ENCODE peak calls at places on chromosomes 11 and 22, in nine cellular contexts. D is IMR-90; B is lower lobe of right lung; P is CD8-positive, alpha-beta memory T cell; J is AG04450; S is left ventricle myocardium inferior; M is CD8-positive, alpha-beta T cell; Q is prostate gland; O is upper lobe of right lung. C is an unnamed sample.

GRCh38 chr11:22510741-22511140 is 114.9 kb downstream of the FANCF start:
- DNase-seq in D (peak; percentile 44), B (no peak), P (no peak), J (no peak), S (no peak), M (no peak), Q (no peak), O (no peak), C (no peak)

GRCh38 chr11:121554552-121554951 is 101.8 kb upstream of the SORL1-AS1 start:
- DNase-seq in D (no peak), B (no peak), P (no peak), J (no peak), S (no peak), M (no peak), Q (no peak), O (no peak), C (no peak)

GRCh38 chr22:36386900-36387663 is 685 bp downstream of the MYH9 start:
- DNase-seq in D (no peak), B (peak; percentile 92), P (peak; percentile 73), J (no peak), S (peak; percentile 81), M (no peak), Q (peak; percentile 44), O (peak; percentile 93), C (no peak)

GRCh38 chr11:132549001-132549400 is 983.3 kb downstream of the OPCML start:
- DNase-seq in D (no peak), B (no peak), P (no peak), J (no peak), S (no peak), M (no peak), Q (no peak), O (no peak), C (no peak)

GRCh38 chr11:115642660-115643059 is 138.4 kb upstream of the CADM1 start:
- DNase-seq in D (no peak), B (no peak), P (no peak), J (no peak), S (no peak), M (no peak), Q (no peak), O (no peak), C (no peak)

GRCh38 chr11:94513091-94513490 is 830 bp downstream of the C11orf97 start:
- DNase-seq in D (no peak), B (no peak), P (no peak), J (no peak), S (no peak), M (no peak), Q (no peak), O (no peak), C (no peak)

GRCh38 chr11:93432247-93432646 is 101.7 kb downstream of the DEUP1 start:
- DNase-seq in D (no peak), B (no peak), P (no peak), J (no peak), S (no peak), M (no peak), Q (no peak), O (no peak), C (no peak)

GRCh38 chr11:16226245-16226644 is 130.1 kb downstream of the SOX6 start:
- DNase-seq in D (peak; percentile 67), B (peak; percentile 55), P (no peak), J (no peak), S (peak; percentile 52), M (no peak), Q (peak; percentile 77), O (peak; percentile 56), C (no peak)

GRCh38 chr11:120304526-120304925 is 20.6 kb upstream of the TLCD5 start:
- DNase-seq in D (peak; percentile 21), B (no peak), P (no peak), J (no peak), S (no peak), M (no peak), Q (no peak), O (no peak), C (no peak)

GRCh38 chr11:15229069-15229468 is 114.3 kb downstream of the INSC start:
- DNase-seq in D (peak; percentile 16), B (no peak), P (no peak), J (no peak), S (no peak), M (no peak), Q (no peak), O (no peak), C (no peak)

GRCh38 chr11:71240865-71241691 is 11.3 kb downstream of the SHANK2 start:
- DNase-seq in D (peak; percentile 94), B (peak; percentile 76), P (no peak), J (peak; percentile 62), S (no peak), M (no peak), Q (peak; percentile 77), O (peak; percentile 73), C (no peak)

GRCh38 chr11:64358907-64359711 is at the start of gene RPS6KA4:
- DNase-seq in D (peak; percentile 58), B (peak; percentile 74), P (peak; percentile 61), J (no peak), S (peak; percentile 68), M (no peak), Q (peak; percentile 56), O (peak; percentile 87), C (peak; percentile 54)

GRCh38 chr22:44360686-44361381 is 48.1 kb upstream of the SHISAL1 start:
- DNase-seq in D (peak; percentile 80), B (peak; percentile 51), P (peak; percentile 37), J (peak; percentile 45), S (peak; percentile 56), M (no peak), Q (peak; percentile 69), O (peak; percentile 67), C (no peak)

DNA sequence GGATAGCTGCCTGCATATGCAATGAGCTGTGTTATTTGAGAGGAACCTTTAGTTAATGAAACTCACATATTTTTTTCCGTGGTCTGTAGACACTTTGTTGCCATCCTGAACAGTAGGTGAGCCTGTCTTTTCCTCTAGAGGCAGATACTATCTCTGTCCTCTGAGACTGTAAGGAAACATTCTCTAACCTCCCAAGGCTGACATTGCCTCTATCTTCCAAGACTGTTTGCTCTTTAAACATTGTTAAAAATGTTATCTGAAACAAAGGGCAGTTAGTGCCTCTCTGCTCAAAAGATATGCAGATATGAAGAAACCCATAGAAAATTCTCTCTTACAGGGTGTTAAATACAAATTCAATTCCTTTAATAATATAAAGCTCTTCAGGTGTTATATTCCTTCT is 963.8 kb upstream of the CNTN5 start:
- DNase-seq in D (no peak), B (no peak), P (no peak), J (no peak), S (no peak), M (no peak), Q (no peak), O (no peak), C (no peak)
- H3K9me3 ChIP-seq in D (no peaks in the 10 kb centered on the region), B (no peaks in the 10 kb centered on the region), P (no peaks in the 10 kb centered on the region), J (no peaks in the 10 kb centered on the region), S (no peaks in the 10 kb centered on the region), M (no peaks in the 10 kb centered on the region), Q (no peaks in the 10 kb centered on the region), O (no peaks in the 10 kb centered on the region), C (no peaks in the 10 kb centered on the region)

DNA sequence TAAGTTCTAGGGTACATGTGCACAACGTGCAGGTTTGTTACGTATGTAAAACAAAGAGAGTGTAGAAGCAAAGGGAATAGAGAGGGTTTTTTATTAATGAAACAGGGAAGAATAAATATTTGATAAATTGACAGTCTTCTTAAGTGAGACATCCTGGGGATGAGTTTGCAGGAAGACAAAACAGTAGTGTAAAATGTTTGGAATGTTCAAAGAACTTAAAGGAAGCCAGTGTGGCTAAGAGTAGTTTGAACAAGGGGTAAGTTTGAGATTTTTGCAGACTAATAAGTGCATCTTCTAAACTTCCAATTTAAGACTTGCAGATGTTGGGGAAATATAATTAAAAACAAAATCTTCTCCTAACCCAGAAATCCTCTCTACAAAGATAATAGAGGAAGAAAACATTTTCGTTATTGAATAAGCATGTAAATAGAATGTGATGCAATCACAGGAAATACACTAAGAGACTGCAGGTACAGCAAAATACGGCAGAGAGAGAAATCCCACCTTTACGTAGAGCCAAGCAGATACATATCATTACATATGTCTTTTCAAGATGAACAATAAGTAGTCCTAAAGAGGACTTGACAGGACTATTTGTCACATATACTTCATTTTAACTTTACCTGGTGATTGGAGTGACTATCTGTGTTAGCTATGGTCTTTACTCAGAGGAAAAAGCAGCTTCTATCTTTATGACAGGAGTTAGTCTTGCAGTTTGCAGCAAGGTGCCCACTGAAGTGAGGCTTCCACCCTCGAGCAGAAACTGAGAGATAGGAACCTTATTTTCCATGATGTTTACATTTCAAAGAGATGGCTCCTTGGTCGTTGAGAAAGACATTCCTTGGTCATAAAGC is 402.1 kb downstream of the CNTN5 start:
- DNase-seq in D (peak; percentile 1), B (no peak), P (no peak), J (no peak), S (no peak), M (no peak), Q (no peak), O (no peak), C (no peak)
- H3K9me3 ChIP-seq in D (no peaks in the 10 kb centered on the region), B (no peaks in the 10 kb centered on the region), P (no peaks in the 10 kb centered on the region), J (peaks cover 16% of the 10 kb centered on the region), S (no peaks in the 10 kb centered on the region), M (no peaks in the 10 kb centered on the region), Q (no peaks in the 10 kb centered on the region), O (no peaks in the 10 kb centered on the region), C (no peaks in the 10 kb centered on the region)

GRCh38 chr11:81705283-81705682 is 1028.4 kb downstream of the FAM181B start:
- DNase-seq in D (no peak), B (no peak), P (no peak), J (no peak), S (no peak), M (no peak), Q (no peak), O (no peak), C (no peak)

DNA sequence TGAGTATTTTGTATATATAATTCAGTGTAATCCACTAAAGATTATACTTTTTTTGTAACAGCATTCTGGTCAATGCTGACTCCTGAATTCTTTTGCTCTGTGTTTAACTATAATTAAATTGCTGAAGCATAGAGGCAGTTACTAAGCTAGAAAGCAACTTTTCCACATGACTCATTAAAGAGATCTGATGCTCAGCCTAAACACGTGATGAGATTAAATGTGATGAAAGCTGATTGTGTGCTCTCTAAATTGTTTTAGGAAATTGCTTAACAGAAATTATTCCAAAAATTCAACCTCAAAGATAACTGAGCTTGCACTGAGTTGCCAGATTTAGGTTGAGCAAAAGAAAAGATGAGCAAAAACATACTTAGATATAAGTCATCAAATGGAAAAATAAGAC is 1033.6 kb downstream of the FAM181B start:
- DNase-seq in D (no peak), B (no peak), P (no peak), J (no peak), S (no peak), M (no peak), Q (no peak), O (no peak), C (no peak)
- H3K9me3 ChIP-seq in D (no peaks in the 10 kb centered on the region), B (peaks cover 38% of the 10 kb centered on the region), P (no peaks in the 10 kb centered on the region), J (no peaks in the 10 kb centered on the region), S (peaks cover 88% of the 10 kb centered on the region), M (no peaks in the 10 kb centered on the region), Q (no peaks in the 10 kb centered on the region), O (peaks cover 8% of the 10 kb centered on the region), C (no peaks in the 10 kb centered on the region)

GRCh38 chr11:106474274-106474673 is 396.8 kb downstream of the AASDHPPT start:
- DNase-seq in D (no peak), B (no peak), P (no peak), J (no peak), S (no peak), M (no peak), Q (no peak), O (no peak), C (no peak)
- H3K9me3 ChIP-seq in D (peaks cover 4% of the 10 kb centered on the region), B (peaks cover 7% of the 10 kb centered on the region), P (no peaks in the 10 kb centered on the region), J (peaks cover 5% of the 10 kb centered on the region), S (peaks cover 11% of the 10 kb centered on the region), M (peaks cover 3% of the 10 kb centered on the region), Q (no peaks in the 10 kb centered on the region), O (no peaks in the 10 kb centered on the region), C (no peaks in the 10 kb centered on the region)

GRCh38 chr22:48551716-48552268 is 1275.9 kb downstream of the BRD1 start:
- DNase-seq in D (no peak), B (no peak), P (no peak), J (no peak), S (no peak), M (no peak), Q (no peak), O (no peak), C (no peak)
- H3K9me3 ChIP-seq in D (peaks cover 58% of the 10 kb centered on the region), B (no peaks in the 10 kb centered on the region), P (no peaks in the 10 kb centered on the region), J (peaks cover 92% of the 10 kb centered on the region), S (no peaks in the 10 kb centered on the region), M (no peaks in the 10 kb centered on the region), Q (no peaks in the 10 kb centered on the region), O (no peaks in the 10 kb centered on the region), C (no peaks in the 10 kb centered on the region)

C was measured in T-helper 17 cell.